ENCODE peak calls at places on chromosomes 13 and 19, in ten cellular contexts. N is activated gamma-delta T cell treated with anti-CD3 and anti-CD28 coated beads, Interleukin-2, amount 50 U/mL, for 16 hours; K is left colon; H is heart left ventricle; A is DMS53; T is psoas muscle; Z is C1 segment of cervical spinal cord; W is NCI-H1092; G is activated CD4-positive, CD25-positive, alpha-beta regulatory T cell treated with anti-CD3 and anti-CD28 coated beads, Interleukin-2, amount 50 U/mL, for 16 hours; F is activated CD8-positive, alpha-beta memory T cell treated with anti-CD3 and anti-CD28 coated beads, Interleukin-2, amount 10 ng/mL, durations not matched to agents 7 days and 5 days. I is an unnamed sample.

GRCh38 chr19:13865578-13866462 is 11.1 kb upstream of the NANOS3 start:
- DNase-seq in N (no peak), K (peak; percentile 49), H (no peak), A (peak; percentile 41), T (peak; percentile 57), Z (peak; percentile 39), W (no peak), G (no peak), F (no peak), I (peak; percentile 36)

GRCh38 chr19:35116085-35116801 is 620 bp downstream of the FXYD3 start:
- DNase-seq in N (no peak), K (peak; percentile 87), H (no peak), A (peak; percentile 40), T (no peak), Z (no peak), W (no peak), G (no peak), F (no peak), I (no peak)

GRCh38 chr19:50703915-50704548 is 15.6 kb downstream of the SHANK1 start:
- DNase-seq in N (no peak), K (no peak), H (no peak), A (peak; percentile 14), T (peak; percentile 30), Z (no peak), W (no peak), G (no peak), F (no peak), I (peak; percentile 46)

GRCh38 chr13:24724714-24725113 is 39.3 kb upstream of the RNF17 start:
- DNase-seq in N (no peak), K (no peak), H (no peak), A (no peak), T (no peak), Z (no peak), W (no peak), G (no peak), F (no peak), I (no peak)

GRCh38 chr19:1258707-1259205 is 10.4 kb downstream of the MIDN start:
- DNase-seq in N (no peak), K (peak; percentile 45), H (no peak), A (peak; percentile 49), T (no peak), Z (no peak), W (no peak), G (no peak), F (no peak), I (no peak)

GRCh38 chr19:33517922-33518321 is 3.7 kb downstream of the PEPD start:
- DNase-seq in N (no peak), K (no peak), H (no peak), A (no peak), T (no peak), Z (no peak), W (no peak), G (no peak), F (no peak), I (no peak)

GRCh38 chr19:46015961-46016425 is 6.9 kb downstream of the PGLYRP1 start:
- DNase-seq in N (no peak), K (peak; percentile 44), H (no peak), A (peak; percentile 79), T (no peak), Z (no peak), W (no peak), G (no peak), F (peak; percentile 67), I (no peak)

GRCh38 chr19:43624933-43625332 is 5.5 kb upstream of the ZNF428 start:
- DNase-seq in N (peak; percentile 72), K (peak; percentile 89), H (no peak), A (no peak), T (peak; percentile 68), Z (no peak), W (no peak), G (peak; percentile 71), F (peak; percentile 91), I (no peak)

GRCh38 chr19:16184665-16185122 is 516 bp upstream of the FAM32A start:
- DNase-seq in N (no peak), K (no peak), H (no peak), A (no peak), T (no peak), Z (peak; percentile 43), W (no peak), G (no peak), F (peak; percentile 48), I (no peak)

GRCh38 chr13:89066868-89067466 is 1395.8 kb downstream of the SLITRK5 start:
- DNase-seq in N (peak; percentile 4), K (peak; percentile 14), H (no peak), A (peak; percentile 63), T (no peak), Z (no peak), W (peak; percentile 62), G (no peak), F (no peak), I (peak; percentile 3)

GRCh38 chr13:59208405-59209195 is 955.1 kb downstream of the DIAPH3 start:
- DNase-seq in N (no peak), K (no peak), H (no peak), A (no peak), T (no peak), Z (no peak), W (no peak), G (no peak), F (no peak), I (no peak)

GRCh38 chr13:53064721-53065120 is 36.1 kb downstream of the OLFM4 start:
- DNase-seq in N (no peak), K (no peak), H (peak; percentile 20), A (no peak), T (peak; percentile 67), Z (no peak), W (peak; percentile 65), G (no peak), F (no peak), I (no peak)

GRCh38 chr13:36432106-36432544 is at the start of gene CCNA1:
- DNase-seq in N (no peak), K (no peak), H (no peak), A (peak; percentile 57), T (peak; percentile 57), Z (no peak), W (peak; percentile 51), G (no peak), F (peak; percentile 57), I (peak; percentile 63)

GRCh38 chr13:113646376-113646775 is 11.6 kb downstream of the ATP4B start:
- DNase-seq in N (no peak), K (peak; percentile 64), H (peak; percentile 16), A (peak; percentile 39), T (peak; percentile 28), Z (no peak), W (peak; percentile 33), G (no peak), F (no peak), I (no peak)

GRCh38 chr19:19461671-19462622 is 53.4 kb downstream of the TSSK6 start:
- DNase-seq in N (no peak), K (peak; percentile 77), H (peak; percentile 70), A (no peak), T (peak; percentile 93), Z (peak; percentile 82), W (peak; percentile 51), G (no peak), F (no peak), I (no peak)

GRCh38 chr13:33328691-33329090 is 43.1 kb upstream of the STARD13 start:
- DNase-seq in N (no peak), K (no peak), H (no peak), A (no peak), T (no peak), Z (no peak), W (no peak), G (no peak), F (no peak), I (peak; percentile 64)

GRCh38 chr19:51786651-51787494 is 8.1 kb upstream of the FPR3 start:
- DNase-seq in N (no peak), K (no peak), H (no peak), A (no peak), T (no peak), Z (no peak), W (no peak), G (no peak), F (no peak), I (no peak)

GRCh38 chr13:43520331-43520730 is 266.4 kb downstream of the ENOX1 start:
- DNase-seq in N (no peak), K (no peak), H (no peak), A (no peak), T (no peak), Z (no peak), W (no peak), G (no peak), F (no peak), I (no peak)

GRCh38 chr13:65562305-65562704 is 1667.8 kb downstream of the PCDH9 start:
- DNase-seq in N (no peak), K (no peak), H (no peak), A (no peak), T (no peak), Z (no peak), W (no peak), G (no peak), F (no peak), I (no peak)

I was measured in RPMI7951.